ENCODE peak calls at places on chromosomes 12 and 14, in six cellular contexts. M is fibroblast of the conjunctiva; F is NCI-H2081; D is activated B cell treated with CpG ODN at 0.5 μM for 24 hours; C is skeletal muscle cell; A is stimulated activated naive CD4-positive, alpha-beta T cell. Q is an unnamed sample.
A peak's percentile ranks its signal among the peaks of the same experiment; 100 is the strongest.

GRCh38 chr12:58408516-58408915 is 467.1 kb downstream of the ATP23 start:
- DNase-seq in M (no peak), C (peak; percentile 17), F (no peak), A (no peak), D (no peak), Q (peak; percentile 10)

GRCh38 chr12:65902504-65902903 is 78.2 kb downstream of the HMGA2 start:
- DNase-seq in C (peak; percentile 63), D (no peak), M (no peak), A (no peak), F (no peak), Q (no peak)

GRCh38 chr12:80472912-80473500 is 29.0 kb downstream of the PTPRQ start:
- DNase-seq in M (peak; percentile 70), F (peak; percentile 64), A (no peak), D (no peak), C (peak; percentile 57), Q (peak; percentile 3)

GRCh38 chr12:116284401-116284800 is 6.9 kb upstream of the MED13L start:
- DNase-seq in D (no peak), F (no peak), A (no peak), C (peak; percentile 53), M (peak; percentile 28), Q (no peak)

GRCh38 chr14:102924632-102925588 is 2.4 kb downstream of the AMN start:
- DNase-seq in D (no peak), C (no peak), A (no peak), F (no peak), M (no peak), Q (no peak)

GRCh38 chr12:124273630-124274029 is 21.3 kb upstream of the RFLNA start:
- DNase-seq in F (no peak), M (peak; percentile 8), C (no peak), A (no peak), D (no peak), Q (no peak)

GRCh38 chr12:32083489-32083888 is 23.2 kb upstream of the BICD1 start:
- DNase-seq in C (peak; percentile 30), A (no peak), M (peak; percentile 38), F (no peak), D (no peak), Q (no peak)

GRCh38 chr12:43029971-43030370 is 440.4 kb upstream of the PRICKLE1 start:
- DNase-seq in D (no peak), M (no peak), C (no peak), F (no peak), A (no peak), Q (peak; percentile 13)

GRCh38 chr12:27539191-27539631 is 15.2 kb downstream of the PPFIBP1 start:
- DNase-seq in M (no peak), C (peak; percentile 68), A (no peak), D (no peak), F (no peak), Q (no peak)

GRCh38 chr14:72925171-72925759 is 999 bp upstream of the DCAF4 start:
- DNase-seq in M (no peak), A (no peak), C (no peak), F (no peak), D (no peak), Q (no peak)

Q was measured in pulmonary artery endothelial cell.